ENCODE peak calls at places on chromosomes 12 and 14, in five cellular contexts. One of them, this sample, is unnamed. For H3K27me3, the result is how much of the 10 kb centered on the place peaks cover.

GRCh38 chr14:99518441-99519346 is 37.5 kb downstream of the CCNK start:
- DNase-seq in brain microvascular endothelial cell: peak
- DNase-seq in tibial artery: peak
- DNase-seq in GM23338: peak
- DNase-seq in thoracic aorta: no peak
- DNase-seq in this sample: no peak

GRCh38 chr14:48382961-48383360 is 707.6 kb upstream of the MDGA2 start:
- DNase-seq in brain microvascular endothelial cell: no peak
- DNase-seq in tibial artery: no peak
- DNase-seq in GM23338: peak
- DNase-seq in thoracic aorta: no peak
- DNase-seq in this sample: no peak

GRCh38 chr14:36313898-36314297 is 6.5 kb downstream of the MBIP start:
- DNase-seq in GM23338: peak
- DNase-seq in brain microvascular endothelial cell: no peak
- DNase-seq in thoracic aorta: no peak
- DNase-seq in tibial artery: no peak
- DNase-seq in this sample: no peak

GRCh38 chr12:47825239-47825639 is 5.5 kb upstream of the HDAC7 start:
- DNase-seq in thoracic aorta: no peak
- DNase-seq in GM23338: peak
- DNase-seq in tibial artery: peak
- DNase-seq in brain microvascular endothelial cell: no peak
- DNase-seq in this sample: no peak

GRCh38 chr14:59377991-59378720 is 87.0 kb downstream of the GPR135 start:
- DNase-seq in tibial artery: no peak
- DNase-seq in thoracic aorta: no peak
- DNase-seq in GM23338: no peak
- DNase-seq in brain microvascular endothelial cell: no peak
- DNase-seq in this sample: no peak

GRCh38 chr12:2264622-2265306 is 212.0 kb downstream of the CACNA1C start:
- DNase-seq in GM23338: no peak
- DNase-seq in brain microvascular endothelial cell: peak
- DNase-seq in thoracic aorta: no peak
- DNase-seq in tibial artery: peak
- DNase-seq in this sample: peak

GRCh38 chr14:50926851-50927386 is 17.4 kb downstream of the PYGL start:
- DNase-seq in GM23338: no peak
- DNase-seq in brain microvascular endothelial cell: no peak
- DNase-seq in tibial artery: no peak
- DNase-seq in thoracic aorta: no peak
- DNase-seq in this sample: no peak

GRCh38 chr14:30191639-30192279 is 264.1 kb upstream of the PRKD1 start:
- DNase-seq in thoracic aorta: no peak
- DNase-seq in tibial artery: no peak
- DNase-seq in GM23338: no peak
- DNase-seq in brain microvascular endothelial cell: no peak
- DNase-seq in this sample: no peak

GRCh38 chr12:16112626-16113560 is 164.6 kb downstream of the SLC15A5 start:
- DNase-seq in thoracic aorta: no peak
- DNase-seq in tibial artery: no peak
- DNase-seq in brain microvascular endothelial cell: no peak
- DNase-seq in GM23338: peak
- DNase-seq in this sample: no peak

GRCh38 chr14:28870033-28870564 is 103.5 kb downstream of the FOXG1 start:
- DNase-seq in tibial artery: no peak
- DNase-seq in GM23338: no peak
- DNase-seq in thoracic aorta: no peak
- DNase-seq in brain microvascular endothelial cell: no peak
- DNase-seq in this sample: no peak

GRCh38 chr12:130667421-130667960 is 48.6 kb downstream of the RIMBP2 start:
- DNase-seq in brain microvascular endothelial cell: no peak
- DNase-seq in GM23338: no peak
- DNase-seq in thoracic aorta: no peak
- DNase-seq in tibial artery: no peak
- DNase-seq in this sample: no peak

GRCh38 chr14:90784621-90785270 is 31.5 kb downstream of the TTC7B start:
- DNase-seq in brain microvascular endothelial cell: no peak
- DNase-seq in GM23338: no peak
- DNase-seq in thoracic aorta: no peak
- DNase-seq in tibial artery: peak
- DNase-seq in this sample: no peak

GRCh38 chr14:72479471-72479931 is 414.4 kb downstream of the DPF3 start:
- DNase-seq in GM23338: no peak
- DNase-seq in brain microvascular endothelial cell: no peak
- DNase-seq in tibial artery: no peak
- DNase-seq in thoracic aorta: no peak
- DNase-seq in this sample: no peak

GRCh38 chr12:12505544-12506501 is 56.8 kb downstream of the DUSP16 start:
- DNase-seq in brain microvascular endothelial cell: peak
- DNase-seq in tibial artery: no peak
- DNase-seq in GM23338: no peak
- DNase-seq in thoracic aorta: no peak
- DNase-seq in this sample: peak

GRCh38 chr12:113316155-113316554 is 18.8 kb downstream of the SLC8B1 start:
- DNase-seq in tibial artery: no peak
- DNase-seq in brain microvascular endothelial cell: no peak
- DNase-seq in thoracic aorta: no peak
- DNase-seq in GM23338: no peak
- DNase-seq in this sample: no peak

GRCh38 chr12:4273651-4274395 is at the start of gene CCND2:
- DNase-seq in GM23338: peak
- DNase-seq in thoracic aorta: peak
- DNase-seq in brain microvascular endothelial cell: peak
- DNase-seq in tibial artery: peak
- DNase-seq in this sample: no peak

GRCh38 chr12:122013136-122013535 is 8.5 kb upstream of the BCL7A start:
- DNase-seq in brain microvascular endothelial cell: no peak
- DNase-seq in tibial artery: no peak
- DNase-seq in thoracic aorta: no peak
- DNase-seq in GM23338: no peak
- DNase-seq in this sample: no peak

GRCh38 chr14:91237219-91237618 is 7.3 kb downstream of the GPR68 start:
- DNase-seq in thoracic aorta: no peak
- DNase-seq in brain microvascular endothelial cell: peak
- DNase-seq in tibial artery: no peak
- DNase-seq in GM23338: no peak
- DNase-seq in this sample: peak

GRCh38 chr12:132342828-132343227 is 13.4 kb upstream of the GALNT9 start:
- DNase-seq in thoracic aorta: no peak
- DNase-seq in brain microvascular endothelial cell: no peak
- DNase-seq in tibial artery: no peak
- DNase-seq in GM23338: no peak
- DNase-seq in this sample: no peak
- H3K27me3 ChIP-seq in thoracic aorta: under half
- H3K27me3 ChIP-seq in brain microvascular endothelial cell: under half
- H3K27me3 ChIP-seq in tibial artery: under half
- H3K27me3 ChIP-seq in GM23338: under half
- H3K27me3 ChIP-seq in this sample: under half

GRCh38 chr14:95072310-95072709 is 85.0 kb downstream of the DICER1 start:
- DNase-seq in GM23338: no peak
- DNase-seq in thoracic aorta: no peak
- DNase-seq in tibial artery: no peak
- DNase-seq in brain microvascular endothelial cell: no peak
- DNase-seq in this sample: no peak

GRCh38 chr14:95069018-95069417 is 88.3 kb downstream of the DICER1 start:
- DNase-seq in GM23338: no peak
- DNase-seq in tibial artery: peak
- DNase-seq in thoracic aorta: no peak
- DNase-seq in brain microvascular endothelial cell: no peak
- DNase-seq in this sample: no peak

GRCh38 chr14:95071649-95072256 is 85.6 kb downstream of the DICER1 start:
- DNase-seq in GM23338: no peak
- DNase-seq in thoracic aorta: no peak
- DNase-seq in tibial artery: no peak
- DNase-seq in brain microvascular endothelial cell: no peak
- DNase-seq in this sample: no peak

GRCh38 chr14:95069547-95069946 is 87.8 kb downstream of the DICER1 start:
- DNase-seq in brain microvascular endothelial cell: no peak
- DNase-seq in thoracic aorta: no peak
- DNase-seq in GM23338: no peak
- DNase-seq in tibial artery: no peak
- DNase-seq in this sample: no peak

DNA sequence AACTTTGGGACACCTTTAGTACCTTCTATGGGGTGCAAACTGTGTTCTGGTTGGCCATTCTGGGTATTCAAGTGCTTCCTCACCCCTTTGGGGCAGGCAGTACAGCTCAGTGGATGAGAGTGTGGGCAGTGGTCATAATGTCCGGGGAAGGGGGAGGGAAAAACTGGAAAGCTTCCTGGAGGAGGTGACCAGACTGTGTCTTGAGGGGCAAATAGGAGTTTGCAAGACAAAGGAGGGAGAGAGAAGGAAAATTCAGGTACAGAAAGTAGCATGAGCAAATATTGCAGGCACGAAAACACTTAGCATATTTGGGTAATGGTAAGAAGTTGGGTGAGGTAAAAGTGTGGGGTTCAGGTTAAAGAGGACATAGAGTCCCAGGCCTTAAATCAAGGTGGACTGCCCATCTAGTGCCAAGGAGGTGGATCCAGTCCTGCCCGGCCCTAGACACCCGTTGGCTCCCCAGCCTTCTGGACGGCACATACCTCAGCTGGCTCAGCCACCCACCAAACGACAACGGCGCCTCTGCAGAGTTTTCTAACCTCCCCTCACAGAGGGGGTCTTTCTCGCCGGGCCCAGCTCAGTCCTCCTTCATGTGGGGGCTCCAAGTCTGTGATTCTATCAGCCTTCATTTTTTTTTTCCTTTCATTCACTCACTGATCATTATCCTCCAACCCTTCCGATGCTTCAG is 86.4 kb downstream of the DICER1 start:
- DNase-seq in tibial artery: no peak
- DNase-seq in brain microvascular endothelial cell: no peak
- DNase-seq in thoracic aorta: no peak
- DNase-seq in GM23338: no peak
- DNase-seq in this sample: no peak
- H3K27me3 ChIP-seq in tibial artery: under half
- H3K27me3 ChIP-seq in brain microvascular endothelial cell: under half
- H3K27me3 ChIP-seq in thoracic aorta: under half
- H3K27me3 ChIP-seq in GM23338: under half
- H3K27me3 ChIP-seq in this sample: under half

GRCh38 chr12:94648578-94648977 is 1.8 kb downstream of the TMCC3 start:
- DNase-seq in brain microvascular endothelial cell: no peak
- DNase-seq in GM23338: no peak
- DNase-seq in thoracic aorta: no peak
- DNase-seq in tibial artery: no peak
- DNase-seq in this sample: no peak
- H3K27me3 ChIP-seq in brain microvascular endothelial cell: under half
- H3K27me3 ChIP-seq in GM23338: under half
- H3K27me3 ChIP-seq in thoracic aorta: under half
- H3K27me3 ChIP-seq in tibial artery: under half
- H3K27me3 ChIP-seq in this sample: under half

GRCh38 chr12:116882742-116883141 is 1.5 kb upstream of the HRK start:
- DNase-seq in brain microvascular endothelial cell: peak
- DNase-seq in thoracic aorta: no peak
- DNase-seq in GM23338: peak
- DNase-seq in tibial artery: no peak
- DNase-seq in this sample: no peak

GRCh38 chr12:116887244-116887643 is 6.0 kb upstream of the HRK start:
- DNase-seq in brain microvascular endothelial cell: no peak
- DNase-seq in GM23338: no peak
- DNase-seq in tibial artery: no peak
- DNase-seq in thoracic aorta: no peak
- DNase-seq in this sample: no peak

GRCh38 chr12:116887897-116888296 is 6.7 kb upstream of the HRK start:
- DNase-seq in GM23338: no peak
- DNase-seq in thoracic aorta: no peak
- DNase-seq in brain microvascular endothelial cell: no peak
- DNase-seq in tibial artery: no peak
- DNase-seq in this sample: no peak

GRCh38 chr12:116881867-116882507 is 746 bp upstream of the HRK start:
- DNase-seq in GM23338: peak
- DNase-seq in brain microvascular endothelial cell: no peak
- DNase-seq in tibial artery: no peak
- DNase-seq in thoracic aorta: no peak
- DNase-seq in this sample: no peak

GRCh38 chr12:116885496-116885895 is 4.3 kb upstream of the HRK start:
- DNase-seq in tibial artery: no peak
- DNase-seq in thoracic aorta: no peak
- DNase-seq in GM23338: no peak
- DNase-seq in brain microvascular endothelial cell: no peak
- DNase-seq in this sample: no peak
- H3K27me3 ChIP-seq in tibial artery: under half
- H3K27me3 ChIP-seq in thoracic aorta: under half
- H3K27me3 ChIP-seq in GM23338: under half
- H3K27me3 ChIP-seq in brain microvascular endothelial cell: under half
- H3K27me3 ChIP-seq in this sample: under half

DNA sequence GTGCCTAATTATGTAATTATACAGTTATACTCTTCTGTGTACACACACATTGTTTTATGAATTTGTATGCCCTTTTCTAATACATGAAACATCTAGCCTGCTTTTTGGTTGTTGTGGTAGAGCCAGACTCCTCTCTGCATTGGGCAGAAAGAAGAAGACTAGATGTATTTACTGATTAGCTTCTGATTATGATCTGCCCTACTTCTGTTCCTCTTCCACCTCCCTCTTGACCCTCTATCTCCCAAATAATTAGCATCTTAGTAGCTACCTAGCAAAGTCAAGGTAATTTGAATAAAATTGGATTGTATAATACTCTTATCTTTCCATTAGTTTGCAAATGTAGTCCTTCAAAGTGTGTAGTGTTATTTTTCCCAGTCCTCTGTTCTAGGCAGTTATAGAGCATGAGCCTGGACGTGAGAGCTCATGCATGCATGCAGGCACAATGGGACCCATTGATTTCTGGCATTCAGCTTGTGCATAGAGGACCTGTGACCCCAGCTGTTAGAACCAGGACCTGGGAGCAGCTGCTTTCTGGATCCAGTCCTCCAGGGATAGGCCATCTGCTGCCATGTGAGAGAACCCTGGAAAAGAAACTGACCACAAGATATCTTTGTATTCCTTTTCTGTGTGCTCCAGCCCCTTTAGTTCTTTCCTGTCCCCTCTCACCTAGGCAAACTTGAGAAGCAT is 76.7 kb downstream of the SUSD6 start:
- DNase-seq in tibial artery: no peak
- DNase-seq in brain microvascular endothelial cell: no peak
- DNase-seq in thoracic aorta: no peak
- DNase-seq in GM23338: no peak
- DNase-seq in this sample: no peak
- H3K27me3 ChIP-seq in tibial artery: under half
- H3K27me3 ChIP-seq in brain microvascular endothelial cell: under half
- H3K27me3 ChIP-seq in thoracic aorta: under half
- H3K27me3 ChIP-seq in GM23338: under half
- H3K27me3 ChIP-seq in this sample: under half

GRCh38 chr12:111216387-111217159 is 152.3 kb downstream of the PHETA1 start:
- DNase-seq in thoracic aorta: no peak
- DNase-seq in tibial artery: no peak
- DNase-seq in GM23338: no peak
- DNase-seq in brain microvascular endothelial cell: no peak
- DNase-seq in this sample: no peak
- H3K27me3 ChIP-seq in thoracic aorta: under half
- H3K27me3 ChIP-seq in tibial artery: under half
- H3K27me3 ChIP-seq in GM23338: under half
- H3K27me3 ChIP-seq in brain microvascular endothelial cell: under half
- H3K27me3 ChIP-seq in this sample: under half